ENCODE peak calls at places on chromosomes 2 and 18, in seven cellular contexts. I, B, E, F, N, T and J are unnamed samples.

GRCh38 chr2:98020516-98020915 is 24.8 kb upstream of the TMEM131 start:
- DNase-seq in I (no peak), B (no peak), E (no peak), F (no peak), N (no peak), T (no peak), J (peak; percentile 77)

GRCh38 chr2:31694444-31694843 is 113.7 kb upstream of the SRD5A2 start:
- DNase-seq in I (peak; percentile 20), B (no peak), E (no peak), F (no peak), N (peak; percentile 37), T (no peak), J (no peak)

GRCh38 chr2:181790716-181791649 is 100.5 kb upstream of the ITPRID2 start:
- DNase-seq in I (peak; percentile 97), B (no peak), E (no peak), F (peak; percentile 99), N (peak; percentile 74), T (no peak), J (peak; percentile 63)

GRCh38 chr2:69911985-69912563 is 2.8 kb upstream of the MXD1 start:
- DNase-seq in I (peak; percentile 40), B (no peak), E (no peak), F (no peak), N (peak; percentile 78), T (no peak), J (peak; percentile 75)

GRCh38 chr18:12477606-12478005 is 69.9 kb downstream of the PRELID3A start:
- DNase-seq in I (no peak), B (no peak), E (no peak), F (no peak), N (no peak), T (no peak), J (no peak)

GRCh38 chr2:240251848-240252190 is 111.4 kb upstream of the OTOS start:
- DNase-seq in I (no peak), B (peak; percentile 69), E (no peak), F (no peak), N (no peak), T (no peak), J (no peak)

GRCh38 chr2:205703471-205703870 is 21.2 kb downstream of the NRP2 start:
- DNase-seq in I (no peak), B (no peak), E (no peak), F (no peak), N (no peak), T (no peak), J (no peak)

GRCh38 chr2:39160982-39161381 is 40.1 kb upstream of the SOS1 start:
- DNase-seq in I (no peak), B (no peak), E (no peak), F (no peak), N (no peak), T (no peak), J (no peak)

GRCh38 chr2:144162652-144163051 is 357.3 kb downstream of the ZEB2 start:
- DNase-seq in I (peak; percentile 29), B (no peak), E (no peak), F (peak; percentile 22), N (no peak), T (no peak), J (peak; percentile 45)

GRCh38 chr2:105928563-105928962 is 183.9 kb downstream of the NCK2 start:
- DNase-seq in I (no peak), B (no peak), E (no peak), F (no peak), N (no peak), T (no peak), J (no peak)

GRCh38 chr2:17839959-17840358 is 23.7 kb downstream of the MSGN1 start:
- DNase-seq in I (no peak), B (no peak), E (no peak), F (no peak), N (no peak), T (no peak), J (no peak)

GRCh38 chr2:176096243-176096985 is 3.2 kb upstream of the HOXD12 start:
- DNase-seq in I (no peak), B (no peak), E (no peak), F (no peak), N (peak; percentile 64), T (no peak), J (peak; percentile 29)

GRCh38 chr2:185202416-185202815 is 536.2 kb upstream of the FSIP2 start:
- DNase-seq in I (no peak), B (no peak), E (no peak), F (no peak), N (no peak), T (no peak), J (no peak)

GRCh38 chr2:31079665-31080064 is 58.6 kb downstream of the GALNT14 start:
- DNase-seq in I (no peak), B (no peak), E (no peak), F (no peak), N (no peak), T (no peak), J (no peak)

GRCh38 chr2:37829202-37829601 is 95.9 kb upstream of the RMDN2 start:
- DNase-seq in I (peak; percentile 71), B (peak; percentile 72), E (no peak), F (no peak), N (no peak), T (no peak), J (no peak)

DNA sequence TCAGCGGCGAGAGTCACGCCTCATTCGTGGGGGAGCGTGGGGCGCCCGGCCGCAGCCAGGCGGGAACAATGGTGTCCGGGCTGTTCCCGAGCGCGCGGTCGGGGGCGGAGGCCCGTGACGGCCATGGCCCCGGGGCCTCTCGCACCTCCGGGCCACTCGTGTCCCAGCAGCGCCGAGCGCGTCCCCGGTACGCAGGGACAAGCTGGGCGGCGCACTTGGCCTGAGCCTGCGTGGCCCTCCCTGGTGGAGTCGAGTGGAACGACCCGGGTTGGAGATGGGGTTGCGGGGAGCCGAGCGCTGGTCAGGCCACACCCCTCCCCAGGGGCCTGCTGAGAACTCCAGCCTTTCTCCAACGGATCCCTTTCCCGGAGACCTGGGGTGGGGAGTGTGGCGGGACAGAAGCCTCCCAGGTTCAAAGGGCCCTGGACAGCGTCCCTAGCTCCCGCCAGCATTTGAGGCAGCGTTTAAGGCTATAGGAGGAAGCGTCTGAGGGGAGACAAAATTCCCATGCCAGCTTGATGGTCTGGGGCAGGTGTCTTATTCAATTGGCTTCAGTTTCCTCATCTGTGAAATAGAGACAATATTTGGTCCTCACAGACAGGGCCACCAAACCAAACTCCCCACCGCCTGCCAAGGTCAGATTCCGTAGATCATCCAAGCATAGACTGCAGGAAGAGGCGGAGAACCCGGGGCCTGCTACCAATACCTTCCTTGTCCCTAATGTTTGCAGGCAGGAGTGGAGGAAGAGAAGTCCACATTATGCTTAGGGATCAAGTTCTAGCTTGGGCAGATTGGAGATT is 545 bp downstream of the CNDP2 start:
- DNase-seq in I (no peak), B (no peak), E (no peak), F (no peak), N (peak; percentile 26), T (no peak), J (peak; percentile 72)
- H3K27ac ChIP-seq in I (peak overlapping the region; percentile 82), B (peak overlapping the region; percentile 92), E (peak overlapping the region; percentile 96), F (peak overlapping the region; percentile 88), N (peak overlapping the region; percentile 88), T (peak overlapping the region; percentile 26), J (peak overlapping the region; percentile 97)

DNA sequence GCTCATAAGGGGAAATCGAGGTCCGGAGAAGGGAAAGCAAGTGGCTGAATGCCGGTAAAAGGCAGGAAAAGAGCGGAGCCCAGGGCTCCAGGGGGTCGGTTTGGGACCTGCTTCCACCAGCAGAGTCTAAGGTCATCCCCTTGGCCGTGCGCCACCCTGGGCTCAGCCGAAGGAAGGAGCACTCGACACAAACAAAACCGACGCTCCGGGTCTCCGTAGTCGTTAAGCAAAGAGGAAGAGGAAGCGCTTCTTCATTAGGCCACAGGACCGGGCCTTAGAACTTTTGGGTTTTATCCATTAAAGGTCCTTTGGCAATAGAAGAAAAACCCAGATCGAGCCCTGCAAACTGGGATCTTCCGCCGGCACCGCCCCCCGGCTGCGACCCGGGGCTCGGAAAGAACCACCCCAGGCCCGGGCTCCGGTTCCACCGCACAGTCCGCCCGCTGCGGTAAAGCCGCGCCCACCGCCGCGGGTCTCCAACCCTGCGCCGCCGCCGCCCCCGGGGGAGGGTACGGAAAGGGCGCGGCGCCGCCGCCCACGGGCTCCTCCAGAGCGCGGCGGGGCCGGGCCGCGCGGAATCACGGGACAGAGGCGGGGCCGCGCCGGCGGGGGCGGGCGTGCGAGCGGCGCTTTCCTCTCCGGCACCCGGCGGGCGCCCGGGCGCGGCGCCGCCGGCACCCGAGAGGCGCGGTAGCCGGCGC is at the start of gene TTL:
- DNase-seq in I (peak; percentile 70), B (peak; percentile 85), E (peak; percentile 32), F (no peak), N (peak; percentile 86), T (peak; percentile 79), J (peak; percentile 74)
- H3K27ac ChIP-seq in I (peak within 1 kb of the TSS; percentile 46), B (peak within 1 kb of the TSS; percentile 80), E (peak within 1 kb of the TSS; percentile 87), F (peak within 1 kb of the TSS; percentile 82), N (peak within 1 kb of the TSS; percentile 88), T (peak within 1 kb of the TSS; percentile 71), J (peak within 1 kb of the TSS; percentile 89)

DNA sequence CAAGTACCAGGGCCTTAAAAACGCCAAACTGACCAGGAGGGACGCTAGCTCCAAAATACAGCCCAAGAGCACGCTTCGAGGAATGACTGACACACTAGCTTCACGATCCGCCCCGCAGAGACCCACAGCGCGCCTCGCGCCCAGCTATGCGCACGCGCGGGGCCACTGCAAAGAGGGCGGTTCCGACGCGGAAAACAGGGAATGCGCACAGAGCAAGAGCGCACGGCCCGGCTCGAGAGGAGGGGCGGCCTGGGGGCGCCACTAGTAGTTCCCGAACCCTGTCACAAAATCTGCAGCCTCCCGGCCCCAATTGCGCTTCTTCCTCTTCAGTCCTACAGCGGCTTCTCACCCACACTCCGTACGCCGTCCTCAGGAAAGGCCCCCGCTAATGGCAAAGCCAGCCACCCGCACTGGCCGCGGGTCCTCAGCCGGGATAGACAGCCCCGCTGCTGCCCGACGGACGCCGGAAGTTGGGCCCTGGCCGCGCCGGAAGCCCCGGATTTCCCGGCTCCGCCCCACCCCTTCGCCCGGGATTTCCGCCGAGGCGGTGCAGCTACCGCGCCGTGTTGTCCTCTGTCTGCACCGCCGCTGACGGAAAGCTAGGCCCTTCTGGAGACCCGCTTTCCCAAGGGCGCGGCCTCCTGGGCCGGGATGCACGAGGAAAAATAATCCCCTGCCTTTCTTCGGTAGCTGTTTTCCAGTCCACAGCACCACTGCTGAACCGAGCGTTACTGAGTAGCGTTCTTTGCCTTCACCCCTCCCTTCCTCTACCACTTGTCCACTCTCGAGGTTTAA is at the start of gene HDHD2:
- DNase-seq in I (peak; percentile 80), B (peak; percentile 90), E (peak; percentile 69), F (no peak), N (peak; percentile 94), T (peak; percentile 87), J (peak; percentile 73)
- H3K27ac ChIP-seq in I (peak within 1 kb of the TSS; percentile 69), B (peak within 1 kb of the TSS; percentile 90), E (peak within 1 kb of the TSS; percentile 80), F (peak within 1 kb of the TSS; percentile 82), N (peak within 1 kb of the TSS; percentile 91), T (peak within 1 kb of the TSS; percentile 73), J (peak within 1 kb of the TSS; percentile 95)

DNA sequence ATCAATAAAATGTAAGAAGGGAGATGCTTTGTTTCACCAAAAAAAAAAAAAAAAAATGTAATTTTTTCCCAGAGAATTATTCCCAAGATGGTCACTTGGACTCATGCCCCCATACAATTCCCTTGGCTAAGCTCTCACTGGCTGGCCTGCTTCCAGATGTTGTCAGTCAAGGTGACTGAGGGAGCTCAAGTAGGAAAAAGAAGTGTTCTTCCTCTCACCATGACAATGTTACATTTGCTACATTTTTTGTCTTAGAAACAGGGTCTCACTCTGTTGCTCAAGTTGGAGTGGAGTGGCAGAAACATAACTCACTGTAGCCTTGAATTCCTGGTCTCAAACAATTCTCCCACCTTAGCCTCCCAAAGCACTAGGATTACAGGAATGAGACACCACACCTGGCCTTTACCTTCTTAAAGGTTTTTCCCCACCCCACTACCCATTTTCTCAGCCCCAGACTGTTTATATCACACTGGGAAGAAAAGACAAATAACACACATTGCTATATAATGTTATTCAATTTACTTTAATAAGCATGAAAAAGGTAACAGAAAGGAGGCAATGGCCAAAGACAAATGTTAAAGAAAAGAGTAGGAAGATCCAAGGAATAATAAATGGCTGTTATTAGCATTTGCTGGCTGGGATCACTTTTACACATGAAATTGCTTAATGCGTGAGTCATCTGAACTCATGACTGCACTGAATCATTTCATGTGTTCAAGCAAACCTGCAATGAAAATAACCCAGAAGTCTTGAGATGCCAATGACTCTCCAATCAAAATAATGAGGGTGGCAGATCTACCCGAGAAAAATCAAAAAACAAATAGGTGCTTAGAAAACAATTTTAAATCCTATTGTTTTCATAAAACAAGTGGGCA is 45.2 kb downstream of the ACVR1 start:
- DNase-seq in I (peak; percentile 93), B (no peak), E (no peak), F (peak; percentile 86), N (peak; percentile 56), T (no peak), J (peak; percentile 71)
- H3K27ac ChIP-seq in I (peak overlapping the region; percentile 92), B (peak overlapping the region; percentile 87), E (no peak overlapping the region), F (peak overlapping the region; percentile 91), N (no peak overlapping the region), T (no peak overlapping the region), J (peak overlapping the region; percentile 3)